ENCODE peak calls at places on chromosomes 1 and 21, in four cellular contexts. E is HepG2, K is GM12878, H is WTC11. U is an unnamed sample.

GRCh38 chr1:43134068-43134467 is 38.0 kb downstream of the EBNA1BP2 start:
- DNase-seq in H (no peak), K (no peak), E (peak), U (peak)

GRCh38 chr1:210445931-210446330 is 117.2 kb downstream of the HHAT start:
- DNase-seq in K (no peak), H (no peak), E (no peak), U (no peak)

GRCh38 chr1:235917267-235917811 is 50.6 kb upstream of the LYST start:
- DNase-seq in H (no peak), K (peak), E (no peak), U (no peak)

GRCh38 chr1:165943198-165943597 is 115.8 kb downstream of the UCK2 start:
- DNase-seq in H (no peak), K (no peak), E (no peak), U (peak)

GRCh38 chr1:83086346-83086745 is 912.6 kb downstream of the TTLL7 start:
- DNase-seq in E (no peak), K (no peak), H (no peak), U (no peak)

GRCh38 chr1:167631987-167632680 is 2.1 kb downstream of the RCSD1 start:
- DNase-seq in E (no peak), K (no peak), H (no peak), U (peak)

GRCh38 chr1:119204940-119205339 is 64.5 kb upstream of the WARS2 start:
- DNase-seq in K (no peak), H (no peak), E (no peak), U (no peak)

GRCh38 chr1:201889092-201889968 is 632 bp downstream of the SHISA4 start:
- DNase-seq in E (no peak), H (no peak), K (no peak), U (no peak)

GRCh38 chr1:109395602-109396512 is 1.9 kb downstream of the SORT1 start:
- DNase-seq in E (no peak), K (no peak), H (no peak), U (no peak)

GRCh38 chr1:11070876-11071275 is 11.1 kb upstream of the SRM start:
- DNase-seq in K (no peak), E (no peak), H (no peak), U (no peak)

GRCh38 chr1:200518524-200518923 is 102.0 kb downstream of the KIF14 start:
- DNase-seq in K (no peak), E (no peak), H (no peak), U (no peak)

GRCh38 chr1:198534540-198535413 is 5.7 kb downstream of the ATP6V1G3 start:
- DNase-seq in K (no peak), H (no peak), E (peak), U (no peak)

GRCh38 chr1:162696286-162696862 is 64.1 kb downstream of the DDR2 start:
- DNase-seq in H (peak), E (peak), K (no peak), U (no peak)

GRCh38 chr1:203692565-203693470 is 66.2 kb downstream of the ATP2B4 start:
- DNase-seq in H (no peak), K (no peak), E (no peak), U (peak)

GRCh38 chr1:109341944-109342925 is 35.4 kb upstream of the MYBPHL start:
- DNase-seq in K (no peak), E (no peak), H (no peak), U (no peak)

GRCh38 chr1:212396638-212397037 is 18.0 kb downstream of the PACC1 start:
- DNase-seq in H (no peak), E (no peak), K (no peak), U (no peak)

GRCh38 chr21:34889287-34889536 is 159.9 kb downstream of the RUNX1 start:
- DNase-seq in K (no peak), E (peak), H (peak), U (no peak)

GRCh38 chr1:54287821-54288220 is 87.9 kb downstream of the MRPL37 start:
- DNase-seq in H (no peak), E (no peak), K (no peak), U (no peak)

GRCh38 chr21:31282095-31282709 is 61.9 kb downstream of the TIAM1 start:
- DNase-seq in K (no peak), E (no peak), H (no peak), U (peak)

GRCh38 chr1:207993477-207994445 is 82.8 kb upstream of the CD34 start:
- DNase-seq in K (no peak), H (peak), E (no peak), U (peak)

GRCh38 chr1:208910161-208910560 is 666.0 kb upstream of the PLXNA2 start:
- DNase-seq in E (no peak), K (no peak), H (no peak), U (no peak)

GRCh38 chr1:210384625-210385024 is 55.9 kb downstream of the HHAT start:
- DNase-seq in K (no peak), H (no peak), E (no peak), U (no peak)

GRCh38 chr1:48665743-48666142 is 110.9 kb downstream of the BEND5 start:
- DNase-seq in K (no peak), H (no peak), E (no peak), U (no peak)

GRCh38 chr1:48674641-48675040 is 102.0 kb downstream of the BEND5 start:
- DNase-seq in E (no peak), K (no peak), H (no peak), U (no peak)

GRCh38 chr1:185281245-185281644 is 35.8 kb downstream of the IVNS1ABP start:
- DNase-seq in E (peak), H (no peak), K (peak), U (no peak)

GRCh38 chr21:26842300-26842699 is 2.9 kb downstream of the ADAMTS1 start:
- DNase-seq in K (no peak), E (no peak), H (no peak), U (no peak)

GRCh38 chr21:42013338-42013737 is 3.2 kb upstream of the ZBTB21 start:
- DNase-seq in K (no peak), H (no peak), E (no peak), U (no peak)

GRCh38 chr1:154353460-154353904 is 28.2 kb downstream of the ATP8B2 start:
- DNase-seq in H (no peak), K (peak), E (peak), U (peak)

GRCh38 chr1:228164561-228165371 is 838 bp upstream of the IBA57 start:
- DNase-seq in H (no peak), K (no peak), E (no peak), U (no peak)

GRCh38 chr1:29342351-29342750 is 106.0 kb downstream of the PTPRU start:
- DNase-seq in K (no peak), E (no peak), H (no peak), U (no peak)

GRCh38 chr1:90717665-90718410 is 736 bp upstream of the BARHL2 start:
- DNase-seq in K (no peak), H (peak), E (no peak), U (peak)

GRCh38 chr1:16886860-16887605 is 8.7 kb upstream of the RNU1-2 start:
- DNase-seq in E (no peak), H (no peak), K (no peak), U (no peak)

GRCh38 chr1:48576565-48576964 is 104.6 kb upstream of the SPATA6 start:
- DNase-seq in K (no peak), H (no peak), E (no peak), U (no peak)

DNA sequence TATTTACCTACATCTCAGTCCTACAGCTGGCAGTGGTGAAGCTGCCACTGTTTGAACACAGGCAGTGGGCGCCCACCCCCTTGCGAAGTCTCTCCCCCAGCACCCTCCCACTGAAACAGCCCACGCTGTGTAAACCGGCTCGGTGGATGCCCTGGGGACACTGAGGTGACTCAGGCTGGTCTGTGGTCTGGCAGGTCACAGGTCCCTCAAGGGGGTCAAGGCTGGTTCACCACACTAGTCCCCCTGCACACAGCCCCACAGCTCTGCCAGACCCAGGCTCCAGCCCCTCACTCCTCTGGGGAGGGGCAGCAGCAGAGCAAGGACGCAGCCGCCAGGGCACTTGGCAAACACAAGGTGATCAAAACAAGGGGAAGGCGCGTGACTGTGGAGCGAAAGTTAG is 7.6 kb downstream of the CHD5 start:
- DNase-seq in H (no peak), K (no peak), E (peak), U (no peak)
- TF ChIP-seq CBFB in H (no peak), K (no peak), E (no peak), U (no peak)

DNA sequence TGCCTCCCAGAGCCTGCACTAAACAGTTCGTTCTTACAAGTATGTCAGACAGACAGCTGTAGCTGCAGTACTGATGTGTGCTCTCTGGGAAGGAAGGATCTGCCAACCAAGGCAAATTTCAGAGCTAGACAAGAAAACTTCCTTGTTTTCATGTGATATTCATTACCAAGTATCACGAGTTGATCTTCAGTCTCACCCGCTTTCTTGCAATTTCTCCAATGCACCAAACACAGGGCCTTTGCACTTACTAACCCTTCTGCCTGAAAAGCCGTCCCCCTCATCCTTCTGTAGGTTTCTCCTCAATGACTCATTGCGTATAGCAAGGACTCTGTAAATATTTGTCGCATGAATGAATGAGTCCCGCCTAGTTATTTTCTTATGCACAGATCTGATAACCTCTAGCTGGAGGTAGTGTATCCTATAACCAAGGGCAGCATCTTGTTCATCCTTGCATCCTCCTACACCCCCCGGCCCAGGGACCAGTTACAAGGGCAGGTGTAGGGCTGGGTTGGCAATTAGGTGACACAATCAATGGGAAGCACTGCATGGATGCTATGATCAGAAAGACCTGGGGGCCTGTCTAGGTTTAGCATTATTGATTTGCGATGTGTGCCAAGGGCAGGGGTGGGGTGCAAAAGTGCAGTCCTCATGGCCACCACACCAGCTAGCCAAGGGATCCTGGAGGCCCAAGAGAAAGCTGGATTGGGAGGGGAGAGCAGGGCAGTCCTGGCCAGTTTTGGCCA is 51.3 kb upstream of the GPR157 start:
- DNase-seq in E (peak), H (no peak), K (no peak), U (no peak)
- TF ChIP-seq CBFB in E (no peak), H (no peak), K (no peak), U (no peak)

GRCh38 chr1:26541816-26542711 is 12.5 kb downstream of the RPS6KA1 start:
- DNase-seq in K (peak), E (peak), H (peak), U (peak)
- TF ChIP-seq CBFB in K (peak), E (no peak), H (no peak), U (no peak)

GRCh38 chr1:44576456-44577150 is 97.7 kb downstream of the TMEM53 start:
- DNase-seq in K (no peak), H (peak), E (no peak), U (no peak)
- TF ChIP-seq CBFB in K (no peak), H (no peak), E (no peak), U (no peak)

GRCh38 chr1:204812842-204813241 is 57.8 kb upstream of the NFASC start:
- DNase-seq in E (no peak), K (no peak), H (no peak), U (no peak)

GRCh38 chr1:204803607-204804006 is 67.1 kb upstream of the NFASC start:
- DNase-seq in H (no peak), K (no peak), E (no peak), U (no peak)

GRCh38 chr1:204809488-204809887 is 61.2 kb upstream of the NFASC start:
- DNase-seq in E (no peak), H (no peak), K (no peak), U (no peak)

DNA sequence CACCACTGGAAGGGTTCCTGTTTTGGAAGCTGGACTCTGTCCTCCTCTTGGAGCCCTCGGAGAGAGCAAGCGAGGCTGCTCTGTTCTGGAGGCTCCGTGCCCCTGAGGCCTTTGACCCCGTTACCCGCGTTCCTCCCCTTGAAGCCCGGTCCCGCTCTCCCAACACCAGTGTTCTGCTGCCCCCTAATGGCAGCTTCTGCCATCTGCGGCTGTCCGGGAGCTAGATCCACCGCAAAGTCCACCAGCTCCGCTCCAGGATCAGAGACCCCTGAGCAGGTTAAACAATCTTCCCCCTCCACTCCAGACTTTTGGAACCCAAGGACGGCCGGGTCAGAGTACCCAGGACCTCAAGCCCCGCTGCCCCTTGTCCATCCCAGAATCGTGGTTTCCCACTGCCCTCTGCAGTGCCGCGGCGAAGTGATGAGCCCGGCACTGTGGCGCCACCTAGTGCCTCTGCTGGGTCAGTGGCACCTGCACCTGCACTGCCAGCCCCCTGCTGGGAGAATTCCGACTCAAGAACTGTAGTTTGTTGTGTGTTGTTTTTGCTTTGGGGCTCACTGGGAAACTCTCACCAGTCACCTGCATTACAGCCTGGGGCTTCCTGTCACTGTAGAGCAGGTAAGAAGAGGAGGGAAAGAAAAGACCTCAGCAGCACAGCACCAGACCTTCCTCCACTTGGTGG is 63.6 kb upstream of the NFASC start:
- DNase-seq in K (peak), H (peak), E (peak), U (peak)
- TF ChIP-seq CBFB in K (no peak), H (no peak), E (no peak), U (peak)

GRCh38 chr1:247923941-247924340 is 748 bp upstream of the OR2AJ1 start:
- DNase-seq in E (no peak), H (peak), K (no peak), U (no peak)
- TF ChIP-seq CBFB in E (no peak), H (no peak), K (no peak), U (no peak)

GRCh38 chr21:45436371-45437040 is 31.5 kb downstream of the COL18A1 start:
- DNase-seq in E (no peak), K (no peak), H (no peak), U (no peak)
- TF ChIP-seq CBFB in E (no peak), K (no peak), H (no peak), U (no peak)

GRCh38 chr1:35650416-35650815 is 9.1 kb upstream of the PSMB2 start:
- DNase-seq in K (no peak), E (no peak), H (no peak), U (no peak)
- TF ChIP-seq CBFB in K (no peak), E (no peak), H (no peak), U (no peak)